ENCODE peak calls at places on chromosomes 13 and 19, in ten cellular contexts. One of them, this sample, is unnamed.

GRCh38 chr13:73146705-73147104 is 87.9 kb downstream of the KLF5 start:
- DNase-seq in type B pancreatic cell: no peak
- DNase-seq in stimulated activated CD8-positive, alpha-beta memory T cell treated with anti-CD3 and anti-CD28 coated beads, Interleukin-12 subunit alpha, Interleukin-12 subunit beta, amount 100 ng/mL, for 4 hours: no peak
- DNase-seq in HFFc6: no peak
- DNase-seq in activated gamma-delta T cell treated with Interleukin-2 at 50 U/mL for 16 hours: no peak
- DNase-seq in germinal center: no peak
- DNase-seq in GM23248: no peak
- DNase-seq in progenitor cell of endocrine pancreas: no peak
- DNase-seq in cardiac muscle cell: no peak
- DNase-seq in DMS 273 treated with DMSO at 0.1 percent for 48 hours: no peak
- DNase-seq in this sample: peak

GRCh38 chr19:29083863-29084262 is 129.1 kb downstream of the UQCRFS1 start:
- DNase-seq in cardiac muscle cell: no peak
- DNase-seq in germinal center: no peak
- DNase-seq in activated gamma-delta T cell treated with Interleukin-2 at 50 U/mL for 16 hours: no peak
- DNase-seq in stimulated activated CD8-positive, alpha-beta memory T cell treated with anti-CD3 and anti-CD28 coated beads, Interleukin-12 subunit alpha, Interleukin-12 subunit beta, amount 100 ng/mL, for 4 hours: no peak
- DNase-seq in type B pancreatic cell: no peak
- DNase-seq in HFFc6: no peak
- DNase-seq in progenitor cell of endocrine pancreas: no peak
- DNase-seq in GM23248: no peak
- DNase-seq in DMS 273 treated with DMSO at 0.1 percent for 48 hours: no peak
- DNase-seq in this sample: no peak

GRCh38 chr13:110134801-110135200 is 172.2 kb downstream of the COL4A1 start:
- DNase-seq in germinal center: no peak
- DNase-seq in GM23248: peak
- DNase-seq in cardiac muscle cell: peak
- DNase-seq in type B pancreatic cell: peak
- DNase-seq in stimulated activated CD8-positive, alpha-beta memory T cell treated with anti-CD3 and anti-CD28 coated beads, Interleukin-12 subunit alpha, Interleukin-12 subunit beta, amount 100 ng/mL, for 4 hours: no peak
- DNase-seq in DMS 273 treated with DMSO at 0.1 percent for 48 hours: no peak
- DNase-seq in activated gamma-delta T cell treated with Interleukin-2 at 50 U/mL for 16 hours: no peak
- DNase-seq in HFFc6: no peak
- DNase-seq in progenitor cell of endocrine pancreas: no peak
- DNase-seq in this sample: no peak

GRCh38 chr13:42110410-42111155 is 62.1 kb downstream of the DGKH start:
- DNase-seq in progenitor cell of endocrine pancreas: no peak
- DNase-seq in stimulated activated CD8-positive, alpha-beta memory T cell treated with anti-CD3 and anti-CD28 coated beads, Interleukin-12 subunit alpha, Interleukin-12 subunit beta, amount 100 ng/mL, for 4 hours: no peak
- DNase-seq in HFFc6: peak
- DNase-seq in germinal center: peak
- DNase-seq in activated gamma-delta T cell treated with Interleukin-2 at 50 U/mL for 16 hours: peak
- DNase-seq in type B pancreatic cell: no peak
- DNase-seq in GM23248: peak
- DNase-seq in cardiac muscle cell: peak
- DNase-seq in DMS 273 treated with DMSO at 0.1 percent for 48 hours: peak
- DNase-seq in this sample: peak

GRCh38 chr13:111346281-111346680 is 25.8 kb downstream of the TEX29 start:
- DNase-seq in DMS 273 treated with DMSO at 0.1 percent for 48 hours: no peak
- DNase-seq in progenitor cell of endocrine pancreas: no peak
- DNase-seq in stimulated activated CD8-positive, alpha-beta memory T cell treated with anti-CD3 and anti-CD28 coated beads, Interleukin-12 subunit alpha, Interleukin-12 subunit beta, amount 100 ng/mL, for 4 hours: no peak
- DNase-seq in GM23248: no peak
- DNase-seq in HFFc6: no peak
- DNase-seq in cardiac muscle cell: no peak
- DNase-seq in germinal center: no peak
- DNase-seq in activated gamma-delta T cell treated with Interleukin-2 at 50 U/mL for 16 hours: no peak
- DNase-seq in type B pancreatic cell: no peak
- DNase-seq in this sample: no peak

GRCh38 chr13:76014618-76015315 is 378.6 kb downstream of the LMO7 start:
- DNase-seq in stimulated activated CD8-positive, alpha-beta memory T cell treated with anti-CD3 and anti-CD28 coated beads, Interleukin-12 subunit alpha, Interleukin-12 subunit beta, amount 100 ng/mL, for 4 hours: no peak
- DNase-seq in HFFc6: no peak
- DNase-seq in progenitor cell of endocrine pancreas: no peak
- DNase-seq in cardiac muscle cell: peak
- DNase-seq in GM23248: peak
- DNase-seq in germinal center: no peak
- DNase-seq in activated gamma-delta T cell treated with Interleukin-2 at 50 U/mL for 16 hours: no peak
- DNase-seq in DMS 273 treated with DMSO at 0.1 percent for 48 hours: no peak
- DNase-seq in type B pancreatic cell: no peak
- DNase-seq in this sample: peak

GRCh38 chr13:23697772-23698313 is 127.6 kb downstream of the TNFRSF19 start:
- DNase-seq in activated gamma-delta T cell treated with Interleukin-2 at 50 U/mL for 16 hours: no peak
- DNase-seq in stimulated activated CD8-positive, alpha-beta memory T cell treated with anti-CD3 and anti-CD28 coated beads, Interleukin-12 subunit alpha, Interleukin-12 subunit beta, amount 100 ng/mL, for 4 hours: no peak
- DNase-seq in cardiac muscle cell: no peak
- DNase-seq in GM23248: no peak
- DNase-seq in progenitor cell of endocrine pancreas: no peak
- DNase-seq in HFFc6: no peak
- DNase-seq in germinal center: no peak
- DNase-seq in type B pancreatic cell: no peak
- DNase-seq in DMS 273 treated with DMSO at 0.1 percent for 48 hours: no peak
- DNase-seq in this sample: no peak

GRCh38 chr19:16899566-16900075 is 10.8 kb downstream of the F2RL3 start:
- DNase-seq in cardiac muscle cell: peak
- DNase-seq in progenitor cell of endocrine pancreas: no peak
- DNase-seq in GM23248: peak
- DNase-seq in type B pancreatic cell: no peak
- DNase-seq in HFFc6: no peak
- DNase-seq in DMS 273 treated with DMSO at 0.1 percent for 48 hours: no peak
- DNase-seq in stimulated activated CD8-positive, alpha-beta memory T cell treated with anti-CD3 and anti-CD28 coated beads, Interleukin-12 subunit alpha, Interleukin-12 subunit beta, amount 100 ng/mL, for 4 hours: no peak
- DNase-seq in germinal center: peak
- DNase-seq in activated gamma-delta T cell treated with Interleukin-2 at 50 U/mL for 16 hours: no peak
- DNase-seq in this sample: peak

GRCh38 chr13:24709186-24709913 is 29.1 kb downstream of the ATP12A start:
- DNase-seq in HFFc6: no peak
- DNase-seq in GM23248: no peak
- DNase-seq in stimulated activated CD8-positive, alpha-beta memory T cell treated with anti-CD3 and anti-CD28 coated beads, Interleukin-12 subunit alpha, Interleukin-12 subunit beta, amount 100 ng/mL, for 4 hours: no peak
- DNase-seq in progenitor cell of endocrine pancreas: no peak
- DNase-seq in type B pancreatic cell: no peak
- DNase-seq in germinal center: no peak
- DNase-seq in cardiac muscle cell: no peak
- DNase-seq in DMS 273 treated with DMSO at 0.1 percent for 48 hours: no peak
- DNase-seq in activated gamma-delta T cell treated with Interleukin-2 at 50 U/mL for 16 hours: peak
- DNase-seq in this sample: no peak